ENCODE peak calls at places on chromosomes 11 and 22, in eight cellular contexts. X is A549, F is IMR-90, D is right lobe of liver, W is transverse colon, O is mucosa of descending colon, N is esophagus muscularis mucosa, B is body of pancreas. G is an unnamed sample. For H3K9me3, the result is how much of the 10 kb centered on the place peaks cover.

GRCh38 chr11:12007769-12008737 is at the start of gene DKK3:
- DNase-seq in X (no peak), F (peak), D (no peak), W (no peak), O (no peak), N (no peak), B (no peak), G (no peak)

GRCh38 chr11:106152824-106153223 is 75.4 kb downstream of the AASDHPPT start:
- DNase-seq in X (no peak), F (peak), D (no peak), W (no peak), O (no peak), N (no peak), B (no peak), G (no peak)

GRCh38 chr22:45159652-45160462 is 3.9 kb upstream of the NUP50 start:
- DNase-seq in X (peak), F (peak), D (no peak), W (peak), O (no peak), N (no peak), B (peak), G (no peak)

GRCh38 chr11:117610045-117610444 is 187.0 kb downstream of the DSCAML1 start:
- DNase-seq in X (peak), F (peak), D (no peak), W (no peak), O (no peak), N (no peak), B (no peak), G (no peak)

GRCh38 chr11:6705905-6706535 is 22.9 kb upstream of the MRPL17 start:
- DNase-seq in X (peak), F (peak), D (no peak), W (peak), O (no peak), N (no peak), B (peak), G (no peak)

GRCh38 chr11:129375731-129376657 is at the start of gene BARX2:
- DNase-seq in X (peak), F (peak), D (peak), W (peak), O (peak), N (no peak), B (peak), G (peak)

GRCh38 chr11:47391077-47391583 is 12.8 kb upstream of the SPI1 start:
- DNase-seq in X (no peak), F (no peak), D (peak), W (no peak), O (peak), N (no peak), B (peak), G (no peak)

GRCh38 chr22:22019659-22020424 is 37.3 kb upstream of the TOP3B start:
- DNase-seq in X (no peak), F (no peak), D (no peak), W (no peak), O (no peak), N (no peak), B (no peak), G (no peak)

GRCh38 chr11:118696673-118697226 is 17.3 kb upstream of the TREH start:
- DNase-seq in X (no peak), F (no peak), D (no peak), W (no peak), O (no peak), N (no peak), B (no peak), G (no peak)

GRCh38 chr11:48172818-48173609 is 43.6 kb upstream of the OR4B1 start:
- DNase-seq in X (peak), F (peak), D (peak), W (peak), O (peak), N (no peak), B (peak), G (peak)

GRCh38 chr11:73972187-73972586 is 10.5 kb downstream of the UCP2 start:
- DNase-seq in X (no peak), F (no peak), D (peak), W (no peak), O (no peak), N (no peak), B (no peak), G (no peak)

GRCh38 chr11:64021742-64022067 is 14.0 kb upstream of the FLRT1 start:
- DNase-seq in X (no peak), F (no peak), D (no peak), W (no peak), O (no peak), N (no peak), B (no peak), G (no peak)

GRCh38 chr11:118956847-118957469 is 860 bp downstream of the UPK2 start:
- DNase-seq in X (no peak), F (no peak), D (no peak), W (no peak), O (no peak), N (no peak), B (no peak), G (no peak)

GRCh38 chr11:33773399-33774355 is 643 bp downstream of the FBXO3 start:
- DNase-seq in X (no peak), F (peak), D (no peak), W (no peak), O (no peak), N (no peak), B (no peak), G (no peak)

GRCh38 chr22:44024288-44024908 is at the start of gene PARVB:
- DNase-seq in X (peak), F (no peak), D (peak), W (peak), O (peak), N (no peak), B (no peak), G (no peak)

GRCh38 chr11:34468209-34468841 is 29.6 kb downstream of the CAT start:
- DNase-seq in X (peak), F (peak), D (no peak), W (peak), O (no peak), N (no peak), B (peak), G (no peak)

GRCh38 chr11:116100016-116100415 is 595.8 kb upstream of the CADM1 start:
- DNase-seq in X (no peak), F (no peak), D (no peak), W (no peak), O (no peak), N (no peak), B (no peak), G (no peak)

GRCh38 chr11:67056640-67057409 is at the start of gene RHOD:
- DNase-seq in X (no peak), F (no peak), D (peak), W (peak), O (peak), N (no peak), B (peak), G (no peak)

GRCh38 chr22:44805663-44806062 is 53.3 kb downstream of the ARHGAP8 start:
- DNase-seq in X (no peak), F (no peak), D (no peak), W (no peak), O (no peak), N (no peak), B (no peak), G (no peak)

GRCh38 chr11:130846606-130847005 is 69.7 kb downstream of the SNX19 start:
- DNase-seq in X (peak), F (peak), D (no peak), W (no peak), O (no peak), N (peak), B (no peak), G (no peak)

GRCh38 chr22:24952837-24953293 is 349 bp downstream of the KIAA1671 start:
- DNase-seq in X (peak), F (peak), D (no peak), W (peak), O (peak), N (no peak), B (peak), G (no peak)

GRCh38 chr11:62108971-62109391 is 14.8 kb upstream of the INCENP start:
- DNase-seq in X (no peak), F (peak), D (no peak), W (no peak), O (no peak), N (no peak), B (no peak), G (no peak)

DNA sequence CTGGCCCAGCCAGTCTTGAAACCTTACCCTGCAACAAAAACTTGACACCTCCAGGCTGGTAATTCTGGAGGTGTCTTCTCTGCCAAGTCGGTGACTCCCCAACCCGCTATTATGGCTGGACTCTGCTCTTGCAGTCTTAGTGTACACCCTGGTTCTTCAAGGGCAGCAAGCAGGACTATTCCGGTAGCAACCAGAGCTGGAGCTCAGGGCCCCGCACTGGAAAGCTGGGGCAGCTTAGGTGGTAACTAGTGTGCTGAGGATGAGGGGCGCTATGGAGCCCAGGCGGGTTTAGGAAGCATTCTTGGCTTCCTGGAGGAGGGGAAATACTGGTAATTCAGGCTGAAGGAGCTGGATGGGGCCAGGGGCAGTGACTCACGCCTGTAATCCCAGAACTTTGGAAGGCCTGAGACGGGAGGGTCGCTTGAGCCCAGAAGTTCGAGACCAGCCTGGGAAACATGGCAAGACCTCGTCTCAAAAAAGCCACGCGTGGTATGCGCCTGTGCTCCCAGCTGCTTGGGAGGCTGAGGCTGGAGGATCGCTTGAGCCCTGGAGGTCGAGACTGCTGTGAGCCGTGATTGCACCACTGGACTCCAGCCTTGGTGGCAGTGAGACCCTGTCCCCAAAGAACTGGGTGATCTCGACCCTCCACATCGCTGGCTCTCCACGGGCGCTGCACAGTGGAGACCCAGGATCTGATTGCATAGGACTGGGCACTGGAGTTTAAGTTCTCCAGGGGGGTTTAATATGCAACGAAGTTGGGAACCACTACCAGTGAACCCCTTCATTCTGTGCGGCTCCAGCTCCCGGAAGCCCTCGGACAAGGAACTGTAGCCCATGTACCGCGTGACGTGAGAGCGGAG is 10.6 kb upstream of the AIFM3 start:
- DNase-seq in X (peak), F (peak), D (no peak), W (peak), O (peak), N (no peak), B (peak), G (no peak)
- H3K4me3 ChIP-seq in X (peak), F (peak), D (peak), W (peak), O (peak), N (peak), B (peak), G (peak)

GRCh38 chr11:17369685-17370243 is 18.2 kb downstream of the NCR3LG1 start:
- DNase-seq in X (no peak), F (no peak), D (no peak), W (no peak), O (no peak), N (no peak), B (no peak), G (no peak)

GRCh38 chr11:17369094-17369493 is 17.5 kb downstream of the NCR3LG1 start:
- DNase-seq in X (no peak), F (no peak), D (no peak), W (no peak), O (no peak), N (no peak), B (no peak), G (no peak)

GRCh38 chr11:17371614-17372013 is 16.8 kb downstream of the KCNJ11 start:
- DNase-seq in X (peak), F (peak), D (no peak), W (no peak), O (no peak), N (no peak), B (no peak), G (no peak)

GRCh38 chr11:17366491-17366890 is 14.9 kb downstream of the NCR3LG1 start:
- DNase-seq in X (no peak), F (no peak), D (no peak), W (no peak), O (no peak), N (no peak), B (no peak), G (no peak)

DNA sequence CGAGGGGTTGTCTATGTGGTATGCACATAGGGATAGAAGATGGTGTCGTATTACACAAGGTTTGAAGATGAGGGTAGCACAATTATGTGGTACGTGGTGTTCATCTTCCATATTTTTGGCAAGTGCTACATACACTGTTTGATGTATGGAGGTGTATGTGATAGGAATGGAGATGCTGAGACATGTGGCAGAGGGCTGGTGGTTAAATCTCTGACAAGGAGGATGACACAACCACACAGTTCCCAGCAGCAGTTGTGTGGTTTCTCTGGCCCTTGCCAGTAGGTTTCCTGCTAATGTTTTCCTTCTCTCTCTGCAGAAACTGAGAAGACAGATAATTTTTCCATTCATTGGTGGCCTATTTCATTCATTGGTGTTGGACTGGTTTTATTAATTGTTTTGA is 17.0 kb downstream of the NCR3LG1 start:
- DNase-seq in X (no peak), F (no peak), D (no peak), W (no peak), O (no peak), N (no peak), B (no peak), G (no peak)
- H3K9me3 ChIP-seq in X (under half), F (under half), D (under half), W (under half), O (half or more), N (under half), B (half or more), G (under half)

DNA sequence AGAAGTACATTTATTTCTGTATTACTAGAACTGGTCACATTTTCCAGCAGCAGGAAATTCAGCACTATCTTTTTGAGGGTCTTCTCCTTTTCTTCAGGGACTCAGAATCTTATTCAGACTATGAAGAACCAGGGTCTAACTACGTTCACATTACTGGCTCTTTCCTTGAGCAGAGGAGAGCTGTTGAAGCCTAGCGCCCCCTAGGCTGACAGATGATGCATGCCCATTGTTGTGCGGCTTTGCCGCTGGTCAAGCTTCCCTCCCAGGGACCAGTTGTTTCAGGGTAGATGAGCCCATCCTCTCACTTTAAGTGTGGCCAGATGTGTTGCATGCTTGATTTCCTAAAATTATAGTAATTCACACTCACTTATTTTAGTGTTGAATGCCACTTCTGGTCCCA is 168.2 kb upstream of the PDGFD start:
- DNase-seq in X (peak), F (no peak), D (no peak), W (peak), O (no peak), N (no peak), B (no peak), G (no peak)
- TF ChIP-seq CTCF in X (no peak), F (no peak), D (no peak), W (no peak), O (no peak), N (no peak), B (no peak), G (peak)

DNA sequence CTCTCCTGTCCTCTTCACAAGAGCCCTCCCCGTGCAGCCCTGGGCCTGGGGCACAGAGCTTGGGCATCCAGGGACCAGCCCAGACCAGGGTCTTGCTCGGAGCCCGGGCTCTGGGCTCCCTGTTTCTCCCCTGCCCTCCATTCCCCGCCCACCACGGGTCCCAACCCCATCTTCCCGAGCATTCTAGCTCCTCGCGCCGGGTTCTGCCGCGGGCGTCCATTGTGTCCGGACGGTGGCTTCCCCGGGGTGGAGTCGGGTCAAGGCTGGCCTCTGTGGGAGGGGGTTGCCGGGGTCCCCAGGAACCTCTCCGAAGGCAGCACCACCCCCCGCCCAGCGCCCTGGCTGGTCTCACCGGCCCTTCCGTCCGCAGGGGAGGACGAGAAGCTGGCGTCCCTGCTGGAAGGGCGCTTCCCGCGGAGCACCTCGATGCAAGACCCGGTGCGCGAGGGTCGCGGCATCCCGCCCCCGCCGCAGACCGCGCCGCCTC is 18.1 kb upstream of the ACR start:
- DNase-seq in X (no peak), F (no peak), D (peak), W (no peak), O (no peak), N (no peak), B (no peak), G (no peak)
- H3K4me3 ChIP-seq in X (no peak), F (no peak), D (no peak), W (no peak), O (no peak), N (no peak), B (no peak), G (no peak)

GRCh38 chr22:47297261-47298016 is 535.0 kb downstream of the TBC1D22A start:
- DNase-seq in X (no peak), F (no peak), D (no peak), W (no peak), O (no peak), N (peak), B (no peak), G (no peak)
- H3K9me3 ChIP-seq in X (under half), F (under half), D (under half), W (under half), O (under half), N (under half), B (under half), G (under half)

DNA sequence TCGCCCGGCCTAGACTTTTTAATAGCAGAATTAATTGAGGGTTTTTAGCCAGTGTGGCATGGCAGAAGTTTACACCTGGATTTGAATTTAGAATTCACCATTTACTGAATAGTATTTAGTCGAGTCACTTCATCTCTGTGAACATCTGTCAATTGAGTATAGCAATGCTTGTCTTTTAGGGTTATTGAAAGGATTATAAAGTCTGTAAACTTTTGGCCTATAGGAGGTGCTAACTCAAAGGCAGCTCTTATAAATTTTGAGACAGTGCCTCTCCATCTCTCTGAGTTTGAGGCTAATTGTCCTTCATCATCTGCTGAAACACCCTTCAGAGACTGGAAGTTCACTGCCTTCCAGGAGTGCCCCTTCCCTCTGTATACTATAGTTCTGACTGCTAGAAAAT is 205.0 kb downstream of the NELL1 start:
- DNase-seq in X (no peak), F (no peak), D (no peak), W (no peak), O (no peak), N (no peak), B (no peak), G (no peak)
- TF ChIP-seq CTCF in X (no peak), F (no peak), D (no peak), W (no peak), O (no peak), N (no peak), B (no peak), G (no peak)

GRCh38 chr22:20243545-20244249 is 24.4 kb downstream of the RTN4R start:
- DNase-seq in X (peak), F (peak), D (no peak), W (peak), O (peak), N (no peak), B (peak), G (peak)

GRCh38 chr22:20242393-20243175 is 25.5 kb downstream of the RTN4R start:
- DNase-seq in X (no peak), F (no peak), D (no peak), W (no peak), O (no peak), N (no peak), B (no peak), G (no peak)

GRCh38 chr22:20244250-20244648 is 23.9 kb downstream of the RTN4R start:
- DNase-seq in X (no peak), F (no peak), D (no peak), W (no peak), O (no peak), N (no peak), B (no peak), G (no peak)

GRCh38 chr22:20241579-20242392 is 26.3 kb downstream of the RTN4R start:
- DNase-seq in X (no peak), F (no peak), D (peak), W (no peak), O (no peak), N (no peak), B (no peak), G (no peak)

DNA sequence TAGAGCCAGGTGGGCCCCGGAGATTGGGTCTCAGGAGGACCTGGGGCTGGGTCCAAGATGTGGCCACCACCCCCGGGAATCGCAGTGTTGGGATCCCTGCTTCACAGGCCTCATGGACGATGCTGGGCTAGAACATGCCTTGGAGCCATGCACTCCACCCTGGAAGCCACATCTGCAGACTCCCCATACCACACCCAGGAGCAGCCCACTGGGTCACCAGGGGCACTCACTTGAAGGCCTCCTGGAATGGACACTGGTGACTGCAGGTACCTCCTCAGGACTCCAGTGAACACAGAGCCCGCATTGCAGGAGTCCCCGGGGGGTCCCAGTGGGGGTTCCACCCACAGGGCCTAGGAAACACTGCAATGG is 25.0 kb downstream of the RTN4R start:
- DNase-seq in X (no peak), F (no peak), D (no peak), W (no peak), O (no peak), N (no peak), B (no peak), G (no peak)
- H3K4me3 ChIP-seq in X (no peak), F (no peak), D (no peak), W (peak), O (no peak), N (peak), B (no peak), G (peak)

GRCh38 chr11:58776891-58777451 is 45.2 kb upstream of the GLYAT start:
- DNase-seq in X (no peak), F (no peak), D (no peak), W (no peak), O (no peak), N (no peak), B (peak), G (no peak)
- H3K9me3 ChIP-seq in X (under half), F (under half), D (under half), W (under half), O (under half), N (under half), B (under half), G (under half)

G was measured in AG04450.